ENCODE peak calls at places on chromosomes 16 and 17, in seven cellular contexts. P is heart right ventricle, M is left ventricle myocardium superior, L is LHCN-M2, B is GF-D8, J is skeletal muscle cell, W is Daoy. C is an unnamed sample.

GRCh38 chr17:61397086-61397842 is 2.4 kb upstream of the TBX2 start:
- DNase-seq in J (no peak), B (no peak), W (no peak), M (peak), P (no peak), L (no peak), C (no peak)

GRCh38 chr17:39194985-39195524 is 2.4 kb downstream of the CACNB1 start:
- DNase-seq in B (no peak), P (no peak), L (no peak), M (no peak), W (no peak), J (no peak), C (no peak)

GRCh38 chr17:65154770-65155589 is 17.8 kb downstream of the RGS9 start:
- DNase-seq in L (peak), M (no peak), W (peak), J (peak), B (peak), P (no peak), C (no peak)

GRCh38 chr16:11423315-11424117 is 78.3 kb downstream of the RMI2 start:
- DNase-seq in B (peak), L (no peak), W (no peak), M (no peak), P (no peak), J (no peak), C (no peak)

GRCh38 chr16:82379601-82380000 is 209.6 kb upstream of the MPHOSPH6 start:
- DNase-seq in B (no peak), P (no peak), L (no peak), W (no peak), M (no peak), J (no peak), C (no peak)

GRCh38 chr16:1828645-1829410 is 1.8 kb downstream of the FAHD1 start:
- DNase-seq in P (no peak), M (no peak), W (no peak), B (no peak), L (no peak), J (no peak), C (no peak)

GRCh38 chr17:80793851-80794267 is 197.8 kb upstream of the CHMP6 start:
- DNase-seq in M (no peak), J (no peak), W (no peak), L (peak), P (no peak), B (no peak), C (no peak)

GRCh38 chr17:37770631-37771518 is 26.0 kb upstream of the HNF1B start:
- DNase-seq in W (peak), J (no peak), L (peak), P (peak), M (peak), B (no peak), C (no peak)

GRCh38 chr16:2966803-2967184 is 2.4 kb upstream of the PAQR4 start:
- DNase-seq in B (no peak), W (no peak), P (no peak), M (peak), J (no peak), L (no peak), C (no peak)

GRCh38 chr16:84617631-84618427 is at the start of gene COTL1:
- DNase-seq in W (peak), P (peak), J (peak), L (peak), M (peak), B (peak), C (peak)

GRCh38 chr16:86199871-86200700 is 301.1 kb downstream of the IRF8 start:
- DNase-seq in P (no peak), L (no peak), J (no peak), W (no peak), B (no peak), M (no peak), C (no peak)

GRCh38 chr16:55754056-55754455 is 78.8 kb downstream of the CES1 start:
- DNase-seq in J (no peak), P (no peak), M (no peak), W (no peak), L (no peak), B (peak), C (no peak)

GRCh38 chr17:81317992-81318391 is 22.9 kb upstream of the SLC38A10 start:
- DNase-seq in J (no peak), P (no peak), W (no peak), B (no peak), L (no peak), M (no peak), C (no peak)

GRCh38 chr17:21079196-21079595 is 36.4 kb upstream of the USP22 start:
- DNase-seq in L (no peak), P (no peak), J (no peak), M (no peak), B (no peak), W (no peak), C (no peak)

GRCh38 chr17:44664867-44665266 is 8.6 kb downstream of the MEIOC start:
- DNase-seq in J (no peak), M (no peak), L (no peak), B (no peak), P (no peak), W (no peak), C (no peak)

GRCh38 chr16:54424043-54424451 is 137.5 kb upstream of the IRX3 start:
- DNase-seq in M (no peak), W (no peak), P (no peak), B (no peak), L (no peak), J (no peak), C (no peak)

GRCh38 chr17:19024101-19025078 is 19.8 kb upstream of the FAM83G start:
- DNase-seq in P (no peak), W (peak), B (no peak), M (peak), J (no peak), L (peak), C (no peak)

GRCh38 chr16:86609115-86609514 is 30.8 kb downstream of the FOXL1 start:
- DNase-seq in B (no peak), M (no peak), J (peak), P (no peak), L (peak), W (peak), C (peak)

GRCh38 chr16:1193143-1193824 is 31.8 kb downstream of the TPSG1 start:
- DNase-seq in P (no peak), W (peak), B (no peak), J (no peak), L (no peak), M (no peak), C (no peak)

C was measured in HS-5.